ENCODE peak calls at places on chromosomes 7 and 10, in eight cellular contexts. Y is heart left ventricle, A is endothelial cell, V is AG04450, X is cardiac fibroblast, L is A549, D is thyroid gland, U is MCF 10A. H is an unnamed sample.

GRCh38 chr7:69780377-69780776 is 182.1 kb downstream of the AUTS2 start:
- DNase-seq in Y (no peak), A (no peak), V (no peak), X (no peak), L (peak), D (peak), U (no peak), H (no peak)

GRCh38 chr7:16353226-16353625 is 68.1 kb downstream of the CRPPA start:
- DNase-seq in Y (no peak), A (no peak), V (no peak), X (no peak), L (no peak), D (no peak), U (no peak), H (no peak)

GRCh38 chr7:100590077-100590737 is 4.1 kb downstream of the FBXO24 start:
- DNase-seq in Y (peak), A (no peak), V (no peak), X (peak), L (no peak), D (no peak), U (no peak), H (no peak)

GRCh38 chr10:133030791-133031190 is 56.9 kb upstream of the ADGRA1 start:
- DNase-seq in Y (no peak), A (no peak), V (no peak), X (no peak), L (no peak), D (peak), U (no peak), H (no peak)

GRCh38 chr7:47808321-47808720 is 139.9 kb downstream of the PKD1L1 start:
- DNase-seq in Y (no peak), A (no peak), V (no peak), X (no peak), L (no peak), D (no peak), U (no peak), H (no peak)

GRCh38 chr7:112905950-112906349 is 115.8 kb upstream of the TMEM168 start:
- DNase-seq in Y (no peak), A (no peak), V (no peak), X (peak), L (no peak), D (no peak), U (peak), H (no peak)

GRCh38 chr7:51369746-51370145 is 53.1 kb upstream of the COBL start:
- DNase-seq in Y (no peak), A (peak), V (no peak), X (peak), L (peak), D (no peak), U (peak), H (no peak)

GRCh38 chr10:51654918-51655317 is 44.5 kb downstream of the CSTF2T start:
- DNase-seq in Y (no peak), A (no peak), V (no peak), X (no peak), L (no peak), D (no peak), U (no peak), H (no peak)

GRCh38 chr7:104883718-104884452 is 130.1 kb upstream of the KMT2E start:
- DNase-seq in Y (peak), A (peak), V (peak), X (peak), L (peak), D (peak), U (peak), H (peak)

GRCh38 chr10:33347227-33347626 is 12.8 kb upstream of the NRP1 start:
- DNase-seq in Y (no peak), A (no peak), V (no peak), X (peak), L (no peak), D (no peak), U (peak), H (no peak)

GRCh38 chr7:47609803-47610452 is 28.0 kb upstream of the TNS3 start:
- DNase-seq in Y (peak), A (no peak), V (peak), X (no peak), L (peak), D (no peak), U (no peak), H (no peak)

GRCh38 chr10:132714906-132715790 is 70.8 kb downstream of the NKX6-2 start:
- DNase-seq in Y (peak), A (no peak), V (no peak), X (no peak), L (no peak), D (no peak), U (no peak), H (peak)

GRCh38 chr10:53487019-53487983 is 714.7 kb upstream of the MBL2 start:
- DNase-seq in Y (peak), A (no peak), V (no peak), X (no peak), L (no peak), D (no peak), U (no peak), H (no peak)

GRCh38 chr10:85008493-85009181 is 680.2 kb downstream of the CCSER2 start:
- DNase-seq in Y (no peak), A (no peak), V (no peak), X (no peak), L (peak), D (peak), U (no peak), H (no peak)

GRCh38 chr10:10941106-10941505 is 76.6 kb upstream of the CELF2 start:
- DNase-seq in Y (no peak), A (no peak), V (no peak), X (no peak), L (no peak), D (no peak), U (no peak), H (no peak)

GRCh38 chr10:21171936-21172773 is 275.0 kb upstream of the NEBL start:
- DNase-seq in Y (no peak), A (no peak), V (no peak), X (no peak), L (no peak), D (peak), U (no peak), H (no peak)

GRCh38 chr10:123800299-123800698 is 91.3 kb downstream of the CPXM2 start:
- DNase-seq in Y (no peak), A (peak), V (no peak), X (no peak), L (no peak), D (no peak), U (no peak), H (no peak)

GRCh38 chr10:96608815-96609214 is 22.0 kb upstream of the TM9SF3 start:
- DNase-seq in Y (no peak), A (no peak), V (no peak), X (no peak), L (no peak), D (no peak), U (no peak), H (no peak)

GRCh38 chr10:98030093-98030821 is at the start of gene CRTAC1:
- DNase-seq in Y (peak), A (peak), V (no peak), X (no peak), L (peak), D (peak), U (no peak), H (no peak)

GRCh38 chr7:30846378-30846777 is 65.3 kb upstream of the AQP1 start:
- DNase-seq in Y (no peak), A (no peak), V (no peak), X (no peak), L (no peak), D (peak), U (peak), H (peak)

GRCh38 chr7:33091111-33091531 is 18.1 kb downstream of the RP9 start:
- DNase-seq in Y (no peak), A (no peak), V (no peak), X (peak), L (no peak), D (no peak), U (peak), H (no peak)

GRCh38 chr10:77318739-77319138 is 318.9 kb downstream of the KCNMA1 start:
- DNase-seq in Y (no peak), A (no peak), V (no peak), X (no peak), L (no peak), D (peak), U (no peak), H (no peak)

GRCh38 chr7:122532406-122533269 is 166.3 kb downstream of the RNF133 start:
- DNase-seq in Y (no peak), A (no peak), V (no peak), X (peak), L (no peak), D (no peak), U (peak), H (no peak)

GRCh38 chr10:95266674-95267095 is 24.1 kb downstream of the PDLIM1 start:
- DNase-seq in Y (no peak), A (no peak), V (no peak), X (peak), L (peak), D (no peak), U (peak), H (no peak)

GRCh38 chr10:74924251-74924954 is 98.0 kb downstream of the KAT6B start:
- DNase-seq in Y (no peak), A (no peak), V (peak), X (peak), L (peak), D (no peak), U (peak), H (no peak)

GRCh38 chr7:16933296-16934248 is 51.8 kb upstream of the AGR3 start:
- DNase-seq in Y (peak), A (no peak), V (no peak), X (peak), L (no peak), D (peak), U (no peak), H (peak)

GRCh38 chr7:100353685-100354330 is 4.1 kb upstream of the PILRB start:
- DNase-seq in Y (no peak), A (no peak), V (no peak), X (no peak), L (no peak), D (no peak), U (no peak), H (no peak)

GRCh38 chr10:101295266-101295665 is 58.7 kb upstream of the BTRC start:
- DNase-seq in Y (no peak), A (no peak), V (no peak), X (no peak), L (no peak), D (no peak), U (no peak), H (no peak)

GRCh38 chr7:107751113-107751512 is 7.2 kb downstream of the CBLL1 start:
- DNase-seq in Y (no peak), A (no peak), V (no peak), X (no peak), L (no peak), D (no peak), U (no peak), H (no peak)

GRCh38 chr10:98296514-98296913 is 28.5 kb upstream of the LOXL4 start:
- DNase-seq in Y (no peak), A (no peak), V (no peak), X (peak), L (no peak), D (no peak), U (peak), H (no peak)

DNA sequence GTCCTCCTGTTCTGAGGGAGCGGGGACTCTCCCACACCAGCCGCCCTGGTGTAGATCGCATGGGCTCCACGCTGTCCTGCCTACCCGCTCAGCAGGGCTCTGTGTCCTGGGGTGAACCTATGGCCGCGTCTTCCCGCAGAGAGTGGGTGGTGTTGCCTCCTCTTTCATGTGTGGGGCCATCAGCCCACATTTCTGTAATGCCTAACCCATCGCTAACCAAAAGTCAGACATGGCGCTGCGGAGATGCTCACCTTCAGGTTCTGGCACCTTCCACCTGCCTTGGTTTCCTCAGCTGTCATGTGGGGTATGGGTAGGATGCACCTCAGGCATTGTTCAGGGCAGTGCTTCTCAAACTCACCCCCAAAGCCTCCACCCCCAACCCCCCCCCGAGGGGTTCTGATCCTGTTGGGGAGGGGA is 50.5 kb upstream of the CAMK2B start:
- DNase-seq in Y (no peak), A (no peak), V (no peak), X (no peak), L (no peak), D (no peak), U (no peak), H (no peak)
- TF ChIP-seq CTCF in Y (no peak), A (no peak), V (no peak), X (no peak), L (no peak), D (no peak), U (no peak), H (no peak)

GRCh38 chr7:36215017-36215621 is 62.1 kb downstream of the EEPD1 start:
- DNase-seq in Y (no peak), A (no peak), V (no peak), X (no peak), L (no peak), D (no peak), U (no peak), H (no peak)

GRCh38 chr7:36217961-36218284 is 64.9 kb downstream of the EEPD1 start:
- DNase-seq in Y (no peak), A (no peak), V (no peak), X (no peak), L (no peak), D (no peak), U (no peak), H (no peak)

GRCh38 chr7:36217211-36217960 is 64.3 kb downstream of the EEPD1 start:
- DNase-seq in Y (no peak), A (no peak), V (no peak), X (no peak), L (no peak), D (no peak), U (no peak), H (no peak)

GRCh38 chr7:36216063-36216684 is 63.1 kb downstream of the EEPD1 start:
- DNase-seq in Y (no peak), A (no peak), V (no peak), X (peak), L (no peak), D (peak), U (peak), H (no peak)

GRCh38 chr7:36214608-36215016 is 61.6 kb downstream of the EEPD1 start:
- DNase-seq in Y (no peak), A (no peak), V (no peak), X (no peak), L (no peak), D (no peak), U (no peak), H (no peak)
- TF ChIP-seq CTCF in Y (no peak), A (no peak), V (no peak), X (no peak), L (no peak), D (no peak), U (no peak), H (no peak)

DNA sequence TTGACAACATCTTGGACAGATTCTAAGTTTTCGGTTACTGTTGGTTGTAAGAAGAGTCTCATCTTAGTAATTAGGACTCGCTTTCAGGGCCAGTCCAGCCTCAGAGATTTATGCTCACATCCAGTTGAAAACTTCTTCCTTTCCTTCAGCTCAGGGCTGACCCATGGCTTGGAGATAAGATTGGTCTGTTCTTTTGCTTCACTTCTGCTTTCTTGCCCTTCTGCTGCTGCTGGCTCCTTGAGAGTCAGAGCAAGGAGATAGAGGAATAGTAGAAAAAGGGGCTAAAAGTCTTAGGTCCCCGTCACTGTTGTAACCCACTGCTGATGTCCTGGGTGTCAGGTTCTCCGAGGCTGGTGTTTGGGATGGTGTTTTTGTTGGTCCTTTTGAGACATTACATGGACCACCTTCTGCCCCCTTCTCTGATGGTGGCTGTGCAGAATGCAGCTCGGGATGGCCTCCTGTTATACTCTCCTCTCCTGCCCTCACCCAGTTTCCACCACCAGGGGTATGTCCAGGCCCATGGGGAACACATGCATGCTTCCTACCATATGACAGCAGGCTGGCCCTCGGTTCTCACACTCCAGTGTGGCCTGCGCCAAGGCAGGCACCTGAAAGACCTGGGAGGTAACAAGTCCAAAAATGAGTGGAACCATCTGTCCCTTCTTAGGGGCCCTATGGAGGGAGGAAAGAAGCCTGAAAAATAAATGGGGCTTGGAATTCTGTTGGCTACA is 67.8 kb upstream of the PCBD1 start:
- DNase-seq in Y (no peak), A (peak), V (no peak), X (no peak), L (peak), D (no peak), U (no peak), H (no peak)
- TF ChIP-seq CTCF in Y (no peak), A (peak), V (no peak), X (no peak), L (no peak), D (no peak), U (no peak), H (no peak)

GRCh38 chr10:28411136-28411460 is 108.2 kb upstream of the MPP7 start:
- DNase-seq in Y (no peak), A (no peak), V (no peak), X (no peak), L (peak), D (no peak), U (no peak), H (no peak)

GRCh38 chr10:28408237-28408777 is 105.4 kb upstream of the MPP7 start:
- DNase-seq in Y (no peak), A (no peak), V (no peak), X (no peak), L (no peak), D (no peak), U (no peak), H (no peak)

GRCh38 chr10:28411648-28412047 is 108.8 kb upstream of the MPP7 start:
- DNase-seq in Y (no peak), A (no peak), V (no peak), X (peak), L (peak), D (no peak), U (peak), H (peak)

DNA sequence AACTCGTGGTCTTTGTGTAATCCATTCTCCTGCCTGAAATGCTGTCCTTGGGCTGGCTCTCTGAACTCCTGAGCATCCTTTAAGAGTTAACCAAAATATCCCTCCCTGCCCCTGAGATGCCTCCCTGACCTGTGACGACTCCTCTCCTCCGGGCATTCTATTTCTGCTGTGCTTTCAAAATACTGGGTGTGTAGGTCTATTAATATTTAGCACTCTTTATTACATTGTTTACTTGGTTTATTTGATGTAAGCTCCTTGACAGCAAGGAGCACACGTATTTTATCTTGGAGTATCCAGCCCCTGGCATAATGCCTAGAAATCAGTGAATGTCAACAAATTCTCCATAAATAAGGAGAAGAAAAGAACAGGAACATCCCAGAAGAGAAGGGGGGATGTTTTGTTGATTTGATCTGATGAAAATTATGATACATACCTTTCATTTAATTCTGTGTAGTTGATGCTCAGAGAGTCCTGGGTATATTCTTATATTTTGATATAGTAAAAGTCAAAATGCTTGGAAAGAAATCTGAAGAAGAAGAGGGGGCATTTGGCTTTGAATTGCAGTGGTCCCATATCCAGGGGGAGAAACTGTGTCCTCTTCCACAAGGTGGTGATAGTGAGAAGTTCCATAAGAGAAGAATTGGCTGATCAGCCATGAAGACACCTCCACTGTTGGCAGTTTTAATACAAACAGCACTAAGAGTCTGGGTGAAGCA is 107.7 kb upstream of the MPP7 start:
- DNase-seq in Y (no peak), A (no peak), V (no peak), X (no peak), L (peak), D (no peak), U (no peak), H (no peak)
- TF ChIP-seq CTCF in Y (no peak), A (peak), V (peak), X (peak), L (no peak), D (no peak), U (no peak), H (peak)

H was measured in CD14-positive monocyte.